ENCODE peak calls at places on chromosomes 5 and 9, in eight cellular contexts. A, F, T, P, Y, G, O and E are unnamed samples.

GRCh38 chr5:143976055-143976454 is 164.1 kb downstream of the HMHB1 start:
- DNase-seq in A (no peak), F (no peak), T (no peak), P (no peak), Y (no peak), G (no peak), O (no peak), E (no peak)

GRCh38 chr9:109064963-109065701 is 51.8 kb upstream of the CTNNAL1 start:
- DNase-seq in A (no peak), F (no peak), T (no peak), P (peak), Y (peak), G (no peak), O (no peak), E (no peak)

GRCh38 chr5:54024466-54024865 is 285.9 kb downstream of the ARL15 start:
- DNase-seq in A (no peak), F (no peak), T (no peak), P (no peak), Y (no peak), G (no peak), O (no peak), E (no peak)

GRCh38 chr5:138948391-138949222 is 73.5 kb upstream of the LRRTM2 start:
- DNase-seq in A (no peak), F (no peak), T (peak), P (no peak), Y (no peak), G (no peak), O (no peak), E (no peak)

GRCh38 chr5:124661317-124662141 is 84.9 kb downstream of the ZNF608 start:
- DNase-seq in A (peak), F (no peak), T (peak), P (peak), Y (peak), G (peak), O (no peak), E (no peak)

GRCh38 chr9:107905313-107906027 is 415.9 kb upstream of the KLF4 start:
- DNase-seq in A (no peak), F (no peak), T (peak), P (no peak), Y (no peak), G (no peak), O (no peak), E (no peak)

GRCh38 chr9:33506626-33507370 is 17.3 kb upstream of the ANKRD18B start:
- DNase-seq in A (peak), F (no peak), T (no peak), P (peak), Y (peak), G (peak), O (no peak), E (no peak)

GRCh38 chr9:1208185-1208584 is 158.0 kb downstream of the DMRT2 start:
- DNase-seq in A (peak), F (no peak), T (no peak), P (no peak), Y (peak), G (peak), O (no peak), E (no peak)

GRCh38 chr5:180873628-180874520 is 12.8 kb upstream of the ZFP62 start:
- DNase-seq in A (no peak), F (no peak), T (no peak), P (no peak), Y (peak), G (peak), O (peak), E (no peak)

GRCh38 chr5:150322202-150322601 is 19.5 kb upstream of the ARSI start:
- DNase-seq in A (no peak), F (no peak), T (no peak), P (peak), Y (peak), G (peak), O (no peak), E (no peak)

GRCh38 chr9:136953771-136954269 is 1.7 kb downstream of the LCN12 start:
- DNase-seq in A (no peak), F (peak), T (no peak), P (no peak), Y (no peak), G (no peak), O (no peak), E (no peak)

GRCh38 chr5:107705390-107706014 is 34.8 kb upstream of the EFNA5 start:
- DNase-seq in A (no peak), F (no peak), T (no peak), P (no peak), Y (no peak), G (no peak), O (no peak), E (no peak)

GRCh38 chr9:34549407-34549732 is 26.6 kb upstream of the ENHO start:
- DNase-seq in A (no peak), F (no peak), T (no peak), P (no peak), Y (no peak), G (no peak), O (no peak), E (no peak)

GRCh38 chr5:40261984-40262383 is 417.7 kb upstream of the PTGER4 start:
- DNase-seq in A (no peak), F (no peak), T (no peak), P (no peak), Y (no peak), G (no peak), O (no peak), E (no peak)

GRCh38 chr5:148979104-148979723 is 83.6 kb downstream of the SH3TC2 start:
- DNase-seq in A (no peak), F (no peak), T (no peak), P (no peak), Y (peak), G (no peak), O (no peak), E (no peak)

GRCh38 chr9:98995059-98995665 is 51.5 kb downstream of the COL15A1 start:
- DNase-seq in A (peak), F (no peak), T (no peak), P (no peak), Y (no peak), G (no peak), O (no peak), E (no peak)